ENCODE peak calls at places on chromosomes 1 and 21, in ten cellular contexts. One of them, this sample, is unnamed.

GRCh38 chr1:52531473-52531872 is 21.4 kb downstream of the TUT4 start:
- DNase-seq in tibial nerve: no peak
- DNase-seq in dorsolateral prefrontal cortex: no peak
- DNase-seq in psoas muscle: no peak
- DNase-seq in kidney: no peak
- DNase-seq in breast epithelium: no peak
- DNase-seq in AG09309: no peak
- DNase-seq in fibroblast of lung: no peak
- DNase-seq in cardiac fibroblast: no peak
- DNase-seq in RWPE1: no peak
- DNase-seq in this sample: no peak

GRCh38 chr1:101182627-101183387 is 54.0 kb upstream of the S1PR1 start:
- DNase-seq in tibial nerve: no peak
- DNase-seq in dorsolateral prefrontal cortex: no peak
- DNase-seq in psoas muscle: no peak
- DNase-seq in kidney: no peak
- DNase-seq in breast epithelium: no peak
- DNase-seq in AG09309: no peak
- DNase-seq in fibroblast of lung: no peak
- DNase-seq in cardiac fibroblast: no peak
- DNase-seq in RWPE1: no peak
- DNase-seq in this sample: no peak

GRCh38 chr1:226425431-226426031 is 17.6 kb upstream of the PARP1 start:
- DNase-seq in tibial nerve: no peak
- DNase-seq in dorsolateral prefrontal cortex: no peak
- DNase-seq in psoas muscle: no peak
- DNase-seq in kidney: no peak
- DNase-seq in breast epithelium: no peak
- DNase-seq in AG09309: no peak
- DNase-seq in fibroblast of lung: no peak
- DNase-seq in cardiac fibroblast: no peak
- DNase-seq in RWPE1: no peak
- DNase-seq in this sample: no peak

GRCh38 chr1:234583755-234584430 is 26.1 kb downstream of the IRF2BP2 start:
- DNase-seq in tibial nerve: no peak
- DNase-seq in dorsolateral prefrontal cortex: no peak
- DNase-seq in psoas muscle: peak
- DNase-seq in kidney: no peak
- DNase-seq in breast epithelium: no peak
- DNase-seq in AG09309: no peak
- DNase-seq in fibroblast of lung: no peak
- DNase-seq in cardiac fibroblast: no peak
- DNase-seq in RWPE1: no peak
- DNase-seq in this sample: no peak

GRCh38 chr1:185300152-185300551 is 16.9 kb downstream of the IVNS1ABP start:
- DNase-seq in tibial nerve: no peak
- DNase-seq in dorsolateral prefrontal cortex: no peak
- DNase-seq in psoas muscle: no peak
- DNase-seq in kidney: no peak
- DNase-seq in breast epithelium: no peak
- DNase-seq in AG09309: no peak
- DNase-seq in fibroblast of lung: no peak
- DNase-seq in cardiac fibroblast: no peak
- DNase-seq in RWPE1: no peak
- DNase-seq in this sample: no peak

GRCh38 chr1:56838726-56839125 is 15.9 kb upstream of the C8A start:
- DNase-seq in tibial nerve: no peak
- DNase-seq in dorsolateral prefrontal cortex: no peak
- DNase-seq in psoas muscle: no peak
- DNase-seq in kidney: no peak
- DNase-seq in breast epithelium: no peak
- DNase-seq in AG09309: peak
- DNase-seq in fibroblast of lung: peak
- DNase-seq in cardiac fibroblast: peak
- DNase-seq in RWPE1: no peak
- DNase-seq in this sample: no peak

GRCh38 chr1:172322219-172323061 is 98.0 kb upstream of the C1orf105 start:
- DNase-seq in tibial nerve: no peak
- DNase-seq in dorsolateral prefrontal cortex: no peak
- DNase-seq in psoas muscle: peak
- DNase-seq in kidney: peak
- DNase-seq in breast epithelium: no peak
- DNase-seq in AG09309: peak
- DNase-seq in fibroblast of lung: peak
- DNase-seq in cardiac fibroblast: peak
- DNase-seq in RWPE1: peak
- DNase-seq in this sample: peak

GRCh38 chr1:53682881-53683280 is 56.1 kb downstream of the GLIS1 start:
- DNase-seq in tibial nerve: no peak
- DNase-seq in dorsolateral prefrontal cortex: no peak
- DNase-seq in psoas muscle: no peak
- DNase-seq in kidney: no peak
- DNase-seq in breast epithelium: no peak
- DNase-seq in AG09309: no peak
- DNase-seq in fibroblast of lung: no peak
- DNase-seq in cardiac fibroblast: no peak
- DNase-seq in RWPE1: no peak
- DNase-seq in this sample: no peak

DNA sequence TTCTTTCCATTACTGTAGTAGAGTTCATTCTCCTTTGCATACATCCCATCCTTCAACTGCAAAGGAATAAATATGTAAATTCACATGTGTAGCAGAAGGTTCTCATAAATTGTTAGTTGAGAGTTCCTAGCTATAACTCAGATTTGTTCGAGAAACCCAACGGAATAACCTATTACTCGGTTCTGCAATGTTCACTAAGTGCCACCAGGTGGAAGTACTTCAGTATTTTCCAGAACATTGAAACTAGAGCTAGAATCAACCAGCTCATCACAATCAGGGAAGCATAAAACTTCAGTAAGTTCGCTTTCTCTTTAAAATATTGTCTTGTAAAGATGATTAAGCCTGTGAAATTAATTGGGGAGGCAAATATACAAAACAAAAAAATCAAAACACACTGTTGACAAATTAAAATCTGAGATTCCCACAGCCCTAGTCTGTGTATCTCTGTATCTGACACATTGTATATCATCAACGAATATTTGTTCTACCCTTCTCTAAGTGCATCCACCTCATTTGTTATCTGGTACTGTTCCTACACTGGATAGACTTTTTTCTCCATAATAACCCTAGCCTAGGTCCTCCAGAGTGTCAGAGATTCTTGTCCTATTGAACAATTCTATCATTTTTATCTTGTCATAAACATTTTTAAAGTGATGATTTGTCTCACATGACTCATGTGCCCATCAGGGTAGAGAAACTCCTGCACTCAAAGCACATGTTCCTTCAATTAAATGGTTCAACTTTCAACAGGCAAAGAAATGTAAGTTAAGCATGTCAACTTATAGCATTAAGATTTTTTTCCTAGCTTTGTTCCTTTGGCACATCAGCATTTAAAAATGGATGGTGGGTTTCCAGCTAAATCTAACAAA is 31.9 kb downstream of the MROH9 start:
- DNase-seq in tibial nerve: no peak
- DNase-seq in dorsolateral prefrontal cortex: no peak
- DNase-seq in psoas muscle: no peak
- DNase-seq in kidney: no peak
- DNase-seq in breast epithelium: no peak
- DNase-seq in AG09309: peak
- DNase-seq in fibroblast of lung: peak
- DNase-seq in cardiac fibroblast: peak
- DNase-seq in RWPE1: peak
- DNase-seq in this sample: peak
- TF ChIP-seq CTCF in tibial nerve: peak
- TF ChIP-seq CTCF in dorsolateral prefrontal cortex: peak
- TF ChIP-seq CTCF in psoas muscle: peak
- TF ChIP-seq CTCF in kidney: peak
- TF ChIP-seq CTCF in breast epithelium: peak
- TF ChIP-seq CTCF in AG09309: peak
- TF ChIP-seq CTCF in fibroblast of lung: peak
- TF ChIP-seq CTCF in cardiac fibroblast: peak
- TF ChIP-seq CTCF in RWPE1: peak
- TF ChIP-seq CTCF in this sample: peak

GRCh38 chr21:29947119-29947518 is 7.3 kb upstream of the GRIK1 start:
- DNase-seq in tibial nerve: no peak
- DNase-seq in dorsolateral prefrontal cortex: no peak
- DNase-seq in psoas muscle: no peak
- DNase-seq in kidney: no peak
- DNase-seq in breast epithelium: no peak
- DNase-seq in AG09309: no peak
- DNase-seq in fibroblast of lung: no peak
- DNase-seq in cardiac fibroblast: no peak
- DNase-seq in RWPE1: no peak
- DNase-seq in this sample: no peak

GRCh38 chr21:29940993-29941392 is 1.2 kb upstream of the GRIK1 start:
- DNase-seq in tibial nerve: no peak
- DNase-seq in dorsolateral prefrontal cortex: no peak
- DNase-seq in psoas muscle: no peak
- DNase-seq in kidney: no peak
- DNase-seq in breast epithelium: no peak
- DNase-seq in AG09309: no peak
- DNase-seq in fibroblast of lung: no peak
- DNase-seq in cardiac fibroblast: no peak
- DNase-seq in RWPE1: no peak
- DNase-seq in this sample: no peak

GRCh38 chr21:29942033-29942432 is 2.2 kb upstream of the GRIK1 start:
- DNase-seq in tibial nerve: no peak
- DNase-seq in dorsolateral prefrontal cortex: no peak
- DNase-seq in psoas muscle: no peak
- DNase-seq in kidney: no peak
- DNase-seq in breast epithelium: no peak
- DNase-seq in AG09309: no peak
- DNase-seq in fibroblast of lung: no peak
- DNase-seq in cardiac fibroblast: no peak
- DNase-seq in RWPE1: no peak
- DNase-seq in this sample: no peak

GRCh38 chr21:29939859-29940245 is at the start of gene GRIK1:
- DNase-seq in tibial nerve: no peak
- DNase-seq in dorsolateral prefrontal cortex: no peak
- DNase-seq in psoas muscle: no peak
- DNase-seq in kidney: peak
- DNase-seq in breast epithelium: no peak
- DNase-seq in AG09309: no peak
- DNase-seq in fibroblast of lung: peak
- DNase-seq in cardiac fibroblast: no peak
- DNase-seq in RWPE1: peak
- DNase-seq in this sample: no peak

DNA sequence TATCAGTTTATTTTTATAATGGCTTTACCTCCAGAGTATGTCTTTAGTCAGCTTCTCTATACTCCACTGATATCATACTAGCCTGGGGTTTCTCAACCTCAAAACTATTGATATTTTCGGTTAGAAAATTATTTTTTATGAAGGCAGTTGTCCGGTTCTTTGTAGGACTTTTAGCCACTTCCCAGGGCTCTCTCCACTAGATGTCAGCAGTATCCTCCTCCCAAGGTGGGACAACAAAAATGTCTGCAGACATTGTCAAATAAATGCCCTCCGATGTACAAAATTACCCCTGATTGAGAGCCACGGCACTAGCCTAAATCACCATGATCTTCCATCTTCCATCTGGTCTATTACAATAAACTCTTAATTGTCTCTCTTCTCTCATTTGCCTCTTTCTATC is 4.1 kb upstream of the GRIK1 start:
- DNase-seq in tibial nerve: no peak
- DNase-seq in dorsolateral prefrontal cortex: no peak
- DNase-seq in psoas muscle: no peak
- DNase-seq in kidney: no peak
- DNase-seq in breast epithelium: no peak
- DNase-seq in AG09309: no peak
- DNase-seq in fibroblast of lung: no peak
- DNase-seq in cardiac fibroblast: no peak
- DNase-seq in RWPE1: no peak
- DNase-seq in this sample: no peak
- TF ChIP-seq CTCF in tibial nerve: no peak
- TF ChIP-seq CTCF in dorsolateral prefrontal cortex: no peak
- TF ChIP-seq CTCF in psoas muscle: no peak
- TF ChIP-seq CTCF in kidney: no peak
- TF ChIP-seq CTCF in breast epithelium: no peak
- TF ChIP-seq CTCF in AG09309: no peak
- TF ChIP-seq CTCF in fibroblast of lung: peak
- TF ChIP-seq CTCF in cardiac fibroblast: no peak
- TF ChIP-seq CTCF in RWPE1: peak
- TF ChIP-seq CTCF in this sample: peak

GRCh38 chr1:47761201-47761930 is 235.8 kb downstream of the TRABD2B start:
- DNase-seq in tibial nerve: no peak
- DNase-seq in dorsolateral prefrontal cortex: no peak
- DNase-seq in psoas muscle: no peak
- DNase-seq in kidney: peak
- DNase-seq in breast epithelium: peak
- DNase-seq in AG09309: no peak
- DNase-seq in fibroblast of lung: no peak
- DNase-seq in cardiac fibroblast: no peak
- DNase-seq in RWPE1: no peak
- DNase-seq in this sample: no peak

GRCh38 chr1:47760248-47760629 is 236.9 kb downstream of the TRABD2B start:
- DNase-seq in tibial nerve: no peak
- DNase-seq in dorsolateral prefrontal cortex: no peak
- DNase-seq in psoas muscle: no peak
- DNase-seq in kidney: peak
- DNase-seq in breast epithelium: peak
- DNase-seq in AG09309: no peak
- DNase-seq in fibroblast of lung: no peak
- DNase-seq in cardiac fibroblast: no peak
- DNase-seq in RWPE1: no peak
- DNase-seq in this sample: no peak

GRCh38 chr1:47761974-47762373 is 235.2 kb downstream of the TRABD2B start:
- DNase-seq in tibial nerve: no peak
- DNase-seq in dorsolateral prefrontal cortex: no peak
- DNase-seq in psoas muscle: no peak
- DNase-seq in kidney: peak
- DNase-seq in breast epithelium: peak
- DNase-seq in AG09309: no peak
- DNase-seq in fibroblast of lung: no peak
- DNase-seq in cardiac fibroblast: no peak
- DNase-seq in RWPE1: no peak
- DNase-seq in this sample: no peak

GRCh38 chr1:47758341-47759237 is 238.6 kb downstream of the TRABD2B start:
- DNase-seq in tibial nerve: peak
- DNase-seq in dorsolateral prefrontal cortex: no peak
- DNase-seq in psoas muscle: no peak
- DNase-seq in kidney: peak
- DNase-seq in breast epithelium: peak
- DNase-seq in AG09309: no peak
- DNase-seq in fibroblast of lung: peak
- DNase-seq in cardiac fibroblast: peak
- DNase-seq in RWPE1: no peak
- DNase-seq in this sample: no peak

DNA sequence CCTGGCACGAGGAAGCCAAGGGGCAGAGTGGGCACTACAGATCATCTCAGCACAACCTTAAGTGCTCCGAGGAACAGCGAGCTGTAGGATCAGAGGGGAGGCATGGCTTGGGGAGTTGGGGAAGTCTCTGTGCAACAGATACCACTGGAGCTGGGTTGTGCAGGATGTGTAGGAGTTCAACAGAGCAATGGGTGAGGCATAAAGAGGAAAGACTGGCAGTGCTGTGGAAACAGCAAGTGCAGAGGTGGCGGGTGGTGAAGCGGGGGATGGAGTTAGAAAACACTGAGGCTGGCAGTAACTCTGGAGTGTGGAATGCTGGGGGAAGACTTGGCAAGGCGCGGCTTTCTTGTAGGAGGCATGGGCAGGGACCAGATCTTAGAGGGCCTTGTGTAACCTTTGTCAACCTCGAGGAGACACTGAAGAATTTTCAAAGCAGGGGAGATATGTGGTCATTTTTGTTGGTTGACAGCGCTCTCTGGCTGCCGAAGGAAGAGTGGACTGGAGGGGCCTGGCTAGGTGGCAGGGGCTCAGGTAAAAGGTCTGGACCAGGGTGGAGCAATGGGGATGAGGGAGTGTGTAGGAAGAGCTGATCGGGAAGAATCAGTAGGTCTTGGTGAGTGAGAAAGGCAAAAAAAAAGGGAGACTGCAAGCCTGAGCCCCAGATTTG is 237.5 kb downstream of the TRABD2B start:
- DNase-seq in tibial nerve: no peak
- DNase-seq in dorsolateral prefrontal cortex: no peak
- DNase-seq in psoas muscle: no peak
- DNase-seq in kidney: peak
- DNase-seq in breast epithelium: peak
- DNase-seq in AG09309: no peak
- DNase-seq in fibroblast of lung: no peak
- DNase-seq in cardiac fibroblast: no peak
- DNase-seq in RWPE1: no peak
- DNase-seq in this sample: no peak
- TF ChIP-seq CTCF in tibial nerve: peak
- TF ChIP-seq CTCF in dorsolateral prefrontal cortex: no peak
- TF ChIP-seq CTCF in psoas muscle: no peak
- TF ChIP-seq CTCF in kidney: no peak
- TF ChIP-seq CTCF in breast epithelium: no peak
- TF ChIP-seq CTCF in AG09309: no peak
- TF ChIP-seq CTCF in fibroblast of lung: no peak
- TF ChIP-seq CTCF in cardiac fibroblast: no peak
- TF ChIP-seq CTCF in RWPE1: no peak
- TF ChIP-seq CTCF in this sample: no peak

DNA sequence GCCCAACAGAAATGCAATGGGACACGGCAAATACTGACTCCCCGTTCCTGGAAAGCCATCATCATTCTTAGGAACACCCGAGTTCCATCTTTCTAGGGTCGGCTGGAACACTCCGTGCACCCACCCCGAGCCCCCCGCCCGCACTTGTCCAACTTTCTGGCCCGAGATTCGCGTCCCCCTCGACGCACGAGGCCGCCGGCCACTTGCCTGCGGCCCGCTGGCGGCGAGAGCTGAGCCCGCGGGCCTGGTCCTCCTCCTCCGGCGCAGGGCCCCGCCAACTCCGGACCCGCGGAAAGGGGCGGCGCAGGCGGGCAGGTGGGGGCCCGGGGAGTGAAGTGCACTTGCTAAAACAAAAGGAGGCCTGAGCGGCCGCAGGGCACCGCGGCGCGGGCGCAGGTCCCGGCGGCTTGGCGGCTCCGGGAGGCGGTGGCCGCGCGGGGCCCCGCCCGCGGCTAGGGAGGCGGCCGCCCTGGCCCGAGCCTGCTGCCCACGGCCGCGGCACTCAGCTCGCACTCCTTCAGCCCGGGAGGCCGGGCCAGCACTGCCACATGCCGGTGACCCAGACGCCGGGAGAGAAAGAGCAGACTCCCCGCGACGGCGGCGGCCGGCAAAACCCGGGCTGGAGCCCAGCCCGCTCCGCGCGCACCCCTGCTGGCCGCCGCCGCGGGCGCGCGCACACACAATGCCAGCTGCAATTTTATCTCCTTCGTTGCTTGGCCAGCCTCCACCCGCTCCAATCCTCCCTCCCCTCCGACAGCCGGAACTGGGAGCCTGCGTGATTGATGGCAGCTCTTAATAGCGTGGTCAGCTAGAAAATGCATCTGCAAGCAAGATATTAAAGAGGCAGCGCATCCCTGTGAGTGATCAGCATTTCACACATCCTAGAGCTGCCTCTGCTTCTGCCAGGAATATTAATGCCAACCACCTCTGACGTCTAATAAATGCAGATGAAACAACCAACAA is 114.3 kb downstream of the RERE start:
- DNase-seq in tibial nerve: peak
- DNase-seq in dorsolateral prefrontal cortex: peak
- DNase-seq in psoas muscle: peak
- DNase-seq in kidney: peak
- DNase-seq in breast epithelium: peak
- DNase-seq in AG09309: peak
- DNase-seq in fibroblast of lung: peak
- DNase-seq in cardiac fibroblast: peak
- DNase-seq in RWPE1: peak
- DNase-seq in this sample: peak
- TF ChIP-seq CTCF in tibial nerve: peak
- TF ChIP-seq CTCF in dorsolateral prefrontal cortex: peak
- TF ChIP-seq CTCF in psoas muscle: peak
- TF ChIP-seq CTCF in kidney: peak
- TF ChIP-seq CTCF in breast epithelium: peak
- TF ChIP-seq CTCF in AG09309: no peak
- TF ChIP-seq CTCF in fibroblast of lung: no peak
- TF ChIP-seq CTCF in cardiac fibroblast: no peak
- TF ChIP-seq CTCF in RWPE1: peak
- TF ChIP-seq CTCF in this sample: peak

This sample was measured in Panc1.